ENCODE peak calls at places on chromosomes 3 and 15, in six cellular contexts. V is IMR-90, T is neuronal stem cell, A is mesendoderm, Z is H1, O is mesenchymal stem cell. G is an unnamed sample.

GRCh38 chr3:52245322-52246263 is at the start of gene PPM1M:
- DNase-seq in V (peak; percentile 31), T (peak; percentile 45), A (peak; percentile 82), Z (no peak), O (peak; percentile 53), G (peak; percentile 55)

GRCh38 chr3:169923189-169923588 is 11.8 kb downstream of the SAMD7 start:
- DNase-seq in V (no peak), T (no peak), A (no peak), Z (no peak), O (no peak), G (no peak)

GRCh38 chr3:111662907-111663306 is 67.8 kb upstream of the ZBED2 start:
- DNase-seq in V (no peak), T (no peak), A (no peak), Z (no peak), O (no peak), G (no peak)

GRCh38 chr3:195897853-195898415 is 10.4 kb downstream of the TNK2 start:
- DNase-seq in V (no peak), T (no peak), A (peak; percentile 78), Z (no peak), O (no peak), G (peak; percentile 92)

GRCh38 chr3:78238811-78239210 is 1198.9 kb downstream of the ROBO2 start:
- DNase-seq in V (no peak), T (no peak), A (no peak), Z (no peak), O (no peak), G (no peak)

GRCh38 chr15:76152197-76152596 is 92.4 kb downstream of the TMEM266 start:
- DNase-seq in V (no peak), T (no peak), A (no peak), Z (no peak), O (no peak), G (no peak)

GRCh38 chr3:71226565-71227281 is 356.8 kb downstream of the FOXP1 start:
- DNase-seq in V (peak; percentile 82), T (no peak), A (no peak), Z (no peak), O (no peak), G (no peak)

GRCh38 chr15:71747128-71748083 is 62.9 kb upstream of the NR2E3 start:
- DNase-seq in V (peak; percentile 84), T (no peak), A (no peak), Z (no peak), O (peak; percentile 92), G (no peak)

GRCh38 chr15:50315814-50316630 is 39.0 kb downstream of the GABPB1 start:
- DNase-seq in V (peak; percentile 68), T (peak; percentile 15), A (peak; percentile 30), Z (no peak), O (peak; percentile 60), G (no peak)

GRCh38 chr3:68878322-68878721 is 54.0 kb downstream of the TAFA4 start:
- DNase-seq in V (peak; percentile 20), T (peak; percentile 24), A (peak; percentile 56), Z (no peak), O (peak; percentile 36), G (no peak)

GRCh38 chr3:175193815-175194518 is 334.8 kb downstream of the NAALADL2 start:
- DNase-seq in V (peak; percentile 60), T (no peak), A (no peak), Z (no peak), O (peak; percentile 5), G (no peak)

GRCh38 chr15:25181290-25182097 is 226.7 kb downstream of the SNRPN start:
- DNase-seq in V (no peak), T (no peak), A (no peak), Z (no peak), O (no peak), G (no peak)

GRCh38 chr15:96796841-96797240 is 466.3 kb downstream of the NR2F2 start:
- DNase-seq in V (no peak), T (no peak), A (no peak), Z (no peak), O (no peak), G (no peak)

GRCh38 chr3:13891017-13891392 is 11.1 kb upstream of the WNT7A start:
- DNase-seq in V (no peak), T (no peak), A (no peak), Z (no peak), O (no peak), G (no peak)
- H3K4me3 ChIP-seq in V (no peak overlapping the region), T (peak overlapping the region; percentile 23), A (no peak overlapping the region), Z (no peak overlapping the region), O (no peak overlapping the region), G (no peak overlapping the region)

GRCh38 chr3:49462222-49462621 is 7.8 kb upstream of the DAG1 start:
- DNase-seq in V (peak; percentile 67), T (no peak), A (peak; percentile 78), Z (no peak), O (peak; percentile 73), G (peak; percentile 93)

GRCh38 chr3:49456417-49456816 is 13.7 kb upstream of the DAG1 start:
- DNase-seq in V (peak; percentile 31), T (no peak), A (peak; percentile 61), Z (no peak), O (no peak), G (no peak)

GRCh38 chr3:49460956-49461355 is 9.1 kb upstream of the DAG1 start:
- DNase-seq in V (no peak), T (no peak), A (no peak), Z (no peak), O (no peak), G (peak; percentile 9)

GRCh38 chr3:49461443-49462171 is 8.5 kb upstream of the DAG1 start:
- DNase-seq in V (peak; percentile 57), T (no peak), A (peak; percentile 94), Z (peak; percentile 67), O (peak; percentile 72), G (peak; percentile 72)

GRCh38 chr3:49460188-49460885 is 9.7 kb upstream of the DAG1 start:
- DNase-seq in V (no peak), T (no peak), A (peak; percentile 59), Z (no peak), O (no peak), G (peak; percentile 65)
- H2BK5ac ChIP-seq in V (no peak overlapping the region), T (peak overlapping the region; percentile 94), A (peak overlapping the region; percentile 95), Z (peak overlapping the region; percentile 98), O (no peak overlapping the region), G (peak overlapping the region; percentile 96)

GRCh38 chr15:44426975-44427755 is at the start of gene CTDSPL2:
- DNase-seq in V (peak; percentile 98), T (peak; percentile 97), A (peak; percentile 99), Z (peak; percentile 98), O (peak; percentile 99), G (peak; percentile 99)
- H3K4ac ChIP-seq in V (peak within 1 kb of the TSS; percentile 99), T (no peak within 1 kb of the TSS), A (peak within 1 kb of the TSS; percentile 1), Z (peak within 1 kb of the TSS; percentile 24), O (peak within 1 kb of the TSS; percentile 92), G (peak within 1 kb of the TSS; percentile 86)

GRCh38 chr3:104126463-104126862 is 1240.2 kb upstream of the ALCAM start:
- DNase-seq in V (no peak), T (no peak), A (no peak), Z (no peak), O (no peak), G (no peak)
- H3K4me3 ChIP-seq in V (no peak overlapping the region), T (peak overlapping the region; percentile 2), A (no peak overlapping the region), Z (no peak overlapping the region), O (no peak overlapping the region), G (no peak overlapping the region)

G was measured in trophoblast cell.